ENCODE peak calls at places on chromosomes 2 and 18, in five cellular contexts. One of them, this sample, is unnamed.

GRCh38 chr2:69122271-69122670 is 109.3 kb downstream of the ANTXR1 start:
- DNase-seq in fibroblast of mammary gland: peak; percentile 75
- DNase-seq in H9: no peak
- DNase-seq in RWPE1: peak; percentile 38
- DNase-seq in H1: no peak
- DNase-seq in this sample: no peak

GRCh38 chr2:63888053-63888452 is 46.4 kb downstream of the UGP2 start:
- DNase-seq in fibroblast of mammary gland: no peak
- DNase-seq in H9: no peak
- DNase-seq in RWPE1: no peak
- DNase-seq in H1: no peak
- DNase-seq in this sample: no peak

GRCh38 chr2:105873721-105874120 is 129.0 kb downstream of the NCK2 start:
- DNase-seq in fibroblast of mammary gland: peak; percentile 89
- DNase-seq in H9: no peak
- DNase-seq in RWPE1: peak; percentile 55
- DNase-seq in H1: no peak
- DNase-seq in this sample: no peak

GRCh38 chr18:45874501-45875184 is 49.2 kb downstream of the SIGLEC15 start:
- DNase-seq in fibroblast of mammary gland: peak; percentile 26
- DNase-seq in H9: no peak
- DNase-seq in RWPE1: no peak
- DNase-seq in H1: no peak
- DNase-seq in this sample: no peak

GRCh38 chr18:8858888-8859511 is 153.6 kb downstream of the MTCL1 start:
- DNase-seq in fibroblast of mammary gland: peak; percentile 98
- DNase-seq in H9: no peak
- DNase-seq in RWPE1: peak; percentile 91
- DNase-seq in H1: no peak
- DNase-seq in this sample: no peak

GRCh38 chr2:219434468-219434717 is 250 bp upstream of the SPEG start:
- DNase-seq in fibroblast of mammary gland: no peak
- DNase-seq in H9: no peak
- DNase-seq in RWPE1: no peak
- DNase-seq in H1: no peak
- DNase-seq in this sample: no peak

GRCh38 chr2:101474752-101475384 is at the start of gene RFX8:
- DNase-seq in fibroblast of mammary gland: peak; percentile 100
- DNase-seq in H9: no peak
- DNase-seq in RWPE1: no peak
- DNase-seq in H1: peak; percentile 57
- DNase-seq in this sample: no peak

GRCh38 chr2:195842932-195843331 is 185.9 kb downstream of the SLC39A10 start:
- DNase-seq in fibroblast of mammary gland: no peak
- DNase-seq in H9: no peak
- DNase-seq in RWPE1: no peak
- DNase-seq in H1: no peak
- DNase-seq in this sample: no peak

GRCh38 chr18:62396381-62396780 is 71.3 kb downstream of the TNFRSF11A start:
- DNase-seq in fibroblast of mammary gland: no peak
- DNase-seq in H9: no peak
- DNase-seq in RWPE1: no peak
- DNase-seq in H1: no peak
- DNase-seq in this sample: no peak

GRCh38 chr2:27251786-27252185 is 11.1 kb downstream of the SLC30A3 start:
- DNase-seq in fibroblast of mammary gland: no peak
- DNase-seq in H9: no peak
- DNase-seq in RWPE1: no peak
- DNase-seq in H1: no peak
- DNase-seq in this sample: no peak

GRCh38 chr2:23509593-23510295 is 124.8 kb downstream of the KLHL29 start:
- DNase-seq in fibroblast of mammary gland: no peak
- DNase-seq in H9: no peak
- DNase-seq in RWPE1: no peak
- DNase-seq in H1: no peak
- DNase-seq in this sample: no peak

GRCh38 chr18:72091369-72091768 is 452.8 kb downstream of the CBLN2 start:
- DNase-seq in fibroblast of mammary gland: no peak
- DNase-seq in H9: peak; percentile 43
- DNase-seq in RWPE1: no peak
- DNase-seq in H1: no peak
- DNase-seq in this sample: no peak

GRCh38 chr2:134019871-134020270 is 234.0 kb upstream of the MGAT5 start:
- DNase-seq in fibroblast of mammary gland: no peak
- DNase-seq in H9: no peak
- DNase-seq in RWPE1: no peak
- DNase-seq in H1: no peak
- DNase-seq in this sample: no peak

GRCh38 chr2:9627310-9627709 is 3.5 kb downstream of the YWHAQ start:
- DNase-seq in fibroblast of mammary gland: peak; percentile 55
- DNase-seq in H9: no peak
- DNase-seq in RWPE1: no peak
- DNase-seq in H1: no peak
- DNase-seq in this sample: no peak

GRCh38 chr2:224938670-224939309 is 103.5 kb downstream of the DOCK10 start:
- DNase-seq in fibroblast of mammary gland: peak; percentile 79
- DNase-seq in H9: no peak
- DNase-seq in RWPE1: no peak
- DNase-seq in H1: no peak
- DNase-seq in this sample: peak; percentile 27

GRCh38 chr2:219440388-219441256 is 6.0 kb downstream of the SPEG start:
- DNase-seq in fibroblast of mammary gland: peak; percentile 21
- DNase-seq in H9: no peak
- DNase-seq in RWPE1: peak; percentile 49
- DNase-seq in H1: no peak
- DNase-seq in this sample: no peak

GRCh38 chr2:33706410-33706809 is 107.3 kb upstream of the FAM98A start:
- DNase-seq in fibroblast of mammary gland: no peak
- DNase-seq in H9: no peak
- DNase-seq in RWPE1: no peak
- DNase-seq in H1: no peak
- DNase-seq in this sample: no peak

GRCh38 chr2:219285348-219285685 is 6.2 kb downstream of the DNAJB2 start:
- DNase-seq in fibroblast of mammary gland: no peak
- DNase-seq in H9: no peak
- DNase-seq in RWPE1: no peak
- DNase-seq in H1: no peak
- DNase-seq in this sample: no peak

GRCh38 chr2:177889812-177890460 is 182.6 kb downstream of the PDE11A start:
- DNase-seq in fibroblast of mammary gland: no peak
- DNase-seq in H9: no peak
- DNase-seq in RWPE1: no peak
- DNase-seq in H1: no peak
- DNase-seq in this sample: no peak

GRCh38 chr2:80651435-80651834 is 346.9 kb upstream of the LRRTM1 start:
- DNase-seq in fibroblast of mammary gland: no peak
- DNase-seq in H9: no peak
- DNase-seq in RWPE1: no peak
- DNase-seq in H1: no peak
- DNase-seq in this sample: no peak

DNA sequence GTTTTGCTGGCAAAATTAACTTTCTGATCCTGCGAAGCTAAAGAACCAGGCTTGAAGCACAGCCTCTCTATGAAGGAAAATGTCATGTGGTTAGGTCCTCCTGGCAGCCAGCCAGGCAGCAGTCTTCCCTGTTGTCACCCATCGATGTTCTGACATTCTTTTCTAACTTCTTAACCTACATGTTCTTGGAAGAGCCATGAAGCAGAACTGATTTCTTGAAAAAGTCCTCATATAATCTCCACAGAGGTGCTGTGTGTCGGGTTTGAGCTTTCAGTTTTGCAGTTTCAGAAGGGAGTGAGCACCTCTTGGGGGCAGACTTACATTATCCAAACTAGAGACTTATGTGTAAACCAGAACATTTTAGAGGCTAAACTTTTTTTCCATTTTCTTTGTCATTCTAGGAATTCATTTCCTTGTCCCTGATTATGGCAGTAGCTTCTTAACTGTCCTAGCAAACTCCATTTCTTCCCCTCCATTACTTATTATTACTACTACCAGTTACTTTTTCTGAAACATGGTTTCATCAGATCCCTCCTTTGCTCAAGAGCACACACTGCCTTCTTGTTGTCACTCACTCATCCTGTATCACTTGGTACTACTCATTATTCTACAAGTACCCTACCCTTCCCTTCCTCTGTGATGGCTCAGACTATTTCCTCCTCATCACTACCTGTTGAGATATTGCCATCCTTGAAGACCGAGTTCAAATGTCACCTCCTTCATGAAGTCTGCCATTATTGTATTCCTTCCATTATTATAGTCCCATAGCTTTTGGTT is 31.1 kb downstream of the DOK1 start:
- DNase-seq in fibroblast of mammary gland: no peak
- DNase-seq in H9: no peak
- DNase-seq in RWPE1: no peak
- DNase-seq in H1: no peak
- DNase-seq in this sample: no peak
- TF ChIP-seq CTCF in fibroblast of mammary gland: no peak
- TF ChIP-seq CTCF in H9: no peak
- TF ChIP-seq CTCF in RWPE1: no peak
- TF ChIP-seq CTCF in H1: no peak
- TF ChIP-seq CTCF in this sample: no peak

GRCh38 chr2:216215991-216216390 is 106.8 kb downstream of the XRCC5 start:
- DNase-seq in fibroblast of mammary gland: peak; percentile 28
- DNase-seq in H9: no peak
- DNase-seq in RWPE1: peak; percentile 17
- DNase-seq in H1: no peak
- DNase-seq in this sample: no peak
- TF ChIP-seq CTCF in fibroblast of mammary gland: peak; percentile 40
- TF ChIP-seq CTCF in H9: peak; percentile 64
- TF ChIP-seq CTCF in RWPE1: no peak
- TF ChIP-seq CTCF in H1: peak; percentile 43
- TF ChIP-seq CTCF in this sample: peak; percentile 28

DNA sequence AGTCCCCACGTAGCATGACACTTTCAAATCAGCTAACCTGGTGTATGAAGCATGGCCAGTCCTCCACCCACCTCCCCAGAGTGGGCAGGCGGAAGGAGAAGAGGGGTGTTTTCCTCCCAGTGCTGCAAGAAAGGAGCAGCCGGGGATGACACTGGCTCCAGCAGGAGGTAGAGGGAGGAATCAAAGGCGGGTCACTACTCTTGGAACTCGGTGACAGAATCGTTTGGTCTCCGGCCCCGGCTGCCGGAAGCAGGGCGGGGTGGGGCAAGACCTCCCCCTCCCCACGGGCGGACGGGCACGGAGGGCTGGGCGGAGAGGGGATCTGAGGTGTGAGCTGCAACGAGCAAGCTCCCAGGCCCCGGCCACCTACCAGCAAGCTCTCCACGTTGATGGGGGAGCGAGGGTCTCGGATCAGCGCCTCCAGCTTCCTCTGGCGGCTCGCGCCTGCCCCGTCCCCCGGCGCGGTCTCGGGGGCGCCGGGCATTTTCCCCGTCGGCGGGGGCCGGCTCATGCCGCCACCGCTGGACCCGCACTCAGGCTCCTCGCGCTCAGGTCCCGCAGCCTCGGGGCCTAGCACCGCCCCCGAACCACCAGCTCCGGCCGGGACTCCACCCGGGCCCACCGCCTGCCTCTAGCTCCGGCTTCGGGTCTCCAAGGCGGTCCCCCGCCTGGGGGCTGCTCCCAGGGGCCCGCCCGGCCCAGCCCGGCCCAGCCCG is 652 bp downstream of the ROCK2 start:
- DNase-seq in fibroblast of mammary gland: peak; percentile 24
- DNase-seq in H9: peak; percentile 66
- DNase-seq in RWPE1: peak; percentile 23
- DNase-seq in H1: peak; percentile 76
- DNase-seq in this sample: peak; percentile 76
- TF ChIP-seq CTCF in fibroblast of mammary gland: no peak
- TF ChIP-seq CTCF in H9: no peak
- TF ChIP-seq CTCF in RWPE1: no peak
- TF ChIP-seq CTCF in H1: no peak
- TF ChIP-seq CTCF in this sample: no peak

GRCh38 chr2:231394201-231395141 is 1.0 kb upstream of the B3GNT7 start:
- DNase-seq in fibroblast of mammary gland: no peak
- DNase-seq in H9: peak; percentile 83
- DNase-seq in RWPE1: no peak
- DNase-seq in H1: peak; percentile 78
- DNase-seq in this sample: no peak
- TF ChIP-seq CTCF in fibroblast of mammary gland: no peak
- TF ChIP-seq CTCF in H9: peak; percentile 68
- TF ChIP-seq CTCF in RWPE1: no peak
- TF ChIP-seq CTCF in H1: peak; percentile 67
- TF ChIP-seq CTCF in this sample: peak; percentile 28

DNA sequence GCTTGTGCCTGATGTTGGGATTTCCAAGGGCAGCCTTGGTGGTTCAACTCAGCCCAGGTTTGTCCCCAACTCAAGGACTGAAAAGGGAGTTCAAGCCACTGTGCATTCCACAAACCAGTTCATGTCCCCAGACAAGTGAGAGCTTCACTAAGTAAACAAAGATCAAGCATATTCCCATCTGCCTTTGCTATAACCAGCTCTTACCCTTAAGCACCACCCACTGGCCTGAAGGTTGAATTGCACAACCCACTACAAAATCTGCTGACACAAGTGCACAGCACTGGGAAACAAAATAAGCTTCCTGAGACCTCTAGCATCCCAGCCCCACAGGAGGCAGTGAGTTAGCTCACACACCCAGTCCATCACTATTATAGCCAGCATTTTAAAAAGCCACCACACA is 516.7 kb downstream of the NR4A2 start:
- DNase-seq in fibroblast of mammary gland: peak; percentile 13
- DNase-seq in H9: peak; percentile 63
- DNase-seq in RWPE1: no peak
- DNase-seq in H1: peak; percentile 54
- DNase-seq in this sample: peak; percentile 48
- TF ChIP-seq CTCF in fibroblast of mammary gland: peak; percentile 20
- TF ChIP-seq CTCF in H9: peak; percentile 70
- TF ChIP-seq CTCF in RWPE1: no peak
- TF ChIP-seq CTCF in H1: peak; percentile 50
- TF ChIP-seq CTCF in this sample: peak; percentile 48

GRCh38 chr2:214830794-214831346 is 21.4 kb upstream of the BARD1 start:
- DNase-seq in fibroblast of mammary gland: peak; percentile 42
- DNase-seq in H9: peak; percentile 38
- DNase-seq in RWPE1: no peak
- DNase-seq in H1: no peak
- DNase-seq in this sample: no peak
- TF ChIP-seq CTCF in fibroblast of mammary gland: peak; percentile 54
- TF ChIP-seq CTCF in H9: peak; percentile 62
- TF ChIP-seq CTCF in RWPE1: no peak
- TF ChIP-seq CTCF in H1: peak; percentile 38
- TF ChIP-seq CTCF in this sample: no peak

DNA sequence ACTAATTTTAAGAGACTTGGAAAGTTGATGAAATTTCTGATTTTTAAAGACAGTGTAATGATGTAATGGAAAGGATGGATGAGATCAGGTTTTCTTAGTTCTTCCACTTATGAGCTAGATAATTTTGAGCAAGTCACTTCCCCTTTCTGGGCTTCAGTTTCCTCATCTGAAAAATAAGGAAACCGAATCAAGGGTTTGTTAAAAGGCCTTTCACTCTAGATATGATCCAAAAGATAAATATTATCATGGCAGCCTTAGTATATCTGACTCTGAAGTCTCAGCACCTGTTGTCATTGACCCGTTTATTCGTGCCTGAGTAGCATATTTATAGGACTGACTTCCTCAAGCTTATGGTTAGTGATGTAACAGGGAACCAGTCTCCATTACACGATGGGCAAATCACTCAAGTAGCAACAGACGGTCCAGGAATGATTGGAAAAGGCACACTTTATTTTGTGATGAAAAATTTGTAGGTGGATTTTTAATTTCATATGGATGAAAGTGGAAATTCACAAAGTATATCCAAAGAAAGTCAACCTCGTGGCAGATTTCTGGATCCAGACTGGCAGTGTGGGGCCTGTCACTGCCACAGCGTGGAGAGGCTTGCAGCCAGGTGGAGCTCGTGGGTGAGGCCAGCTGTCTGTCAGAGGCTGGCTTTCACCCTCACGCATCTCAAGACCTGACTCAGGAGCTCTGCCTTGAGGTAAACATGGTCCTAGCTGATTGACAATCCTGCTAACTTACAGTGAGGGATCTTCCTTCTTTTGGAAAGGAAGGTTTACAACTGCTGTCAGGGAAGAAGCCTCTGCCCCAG is 137.9 kb upstream of the CXCR4 start:
- DNase-seq in fibroblast of mammary gland: no peak
- DNase-seq in H9: no peak
- DNase-seq in RWPE1: no peak
- DNase-seq in H1: no peak
- DNase-seq in this sample: no peak
- TF ChIP-seq CTCF in fibroblast of mammary gland: no peak
- TF ChIP-seq CTCF in H9: peak; percentile 21
- TF ChIP-seq CTCF in RWPE1: no peak
- TF ChIP-seq CTCF in H1: no peak
- TF ChIP-seq CTCF in this sample: no peak